ENCODE peak calls at places on chromosomes 3 and 15, in eight cellular contexts. Y is upper lobe of right lung; J is Panc1; S is CD8-positive, alpha-beta memory T cell; X is aorta; L is upper lobe of left lung; D is IMR-90; W is mesendoderm. N is an unnamed sample. For H3K27me3, the result is how much of the 10 kb centered on the place peaks cover.

GRCh38 chr3:9214185-9214584 is 35.3 kb downstream of the SRGAP3 start:
- DNase-seq in S (no peak), D (no peak), L (no peak), Y (no peak), X (no peak), J (no peak), W (no peak), N (peak)

GRCh38 chr15:101504866-101505609 is 15.5 kb upstream of the PCSK6 start:
- DNase-seq in W (no peak), L (no peak), J (no peak), S (no peak), D (no peak), X (no peak), Y (no peak), N (no peak)

GRCh38 chr3:128438488-128439072 is 28.1 kb downstream of the DNAJB8 start:
- DNase-seq in S (no peak), L (no peak), Y (no peak), W (no peak), J (no peak), D (no peak), X (no peak), N (no peak)

GRCh38 chr3:86563358-86563970 is 427.5 kb downstream of the VGLL3 start:
- DNase-seq in L (no peak), S (no peak), J (peak), W (peak), X (no peak), D (peak), Y (no peak), N (peak)

GRCh38 chr15:100115066-100115710 is 226.6 kb downstream of the ADAMTS17 start:
- DNase-seq in Y (peak), D (no peak), X (no peak), J (no peak), S (no peak), L (no peak), W (no peak), N (no peak)

GRCh38 chr15:99537344-99537743 is 28.4 kb upstream of the MEF2A start:
- DNase-seq in J (no peak), S (no peak), D (peak), Y (no peak), L (no peak), W (no peak), X (no peak), N (no peak)

GRCh38 chr3:122230174-122230573 is 46.7 kb downstream of the CASR start:
- DNase-seq in J (no peak), D (no peak), L (peak), X (no peak), Y (no peak), W (no peak), S (no peak), N (no peak)

GRCh38 chr15:77468896-77469295 is 48.2 kb downstream of the HMG20A start:
- DNase-seq in W (no peak), J (no peak), Y (no peak), S (no peak), X (no peak), D (no peak), L (no peak), N (no peak)

GRCh38 chr3:89617706-89618105 is 510.3 kb downstream of the EPHA3 start:
- DNase-seq in Y (no peak), L (no peak), S (no peak), J (no peak), X (no peak), W (no peak), D (peak), N (no peak)

DNA sequence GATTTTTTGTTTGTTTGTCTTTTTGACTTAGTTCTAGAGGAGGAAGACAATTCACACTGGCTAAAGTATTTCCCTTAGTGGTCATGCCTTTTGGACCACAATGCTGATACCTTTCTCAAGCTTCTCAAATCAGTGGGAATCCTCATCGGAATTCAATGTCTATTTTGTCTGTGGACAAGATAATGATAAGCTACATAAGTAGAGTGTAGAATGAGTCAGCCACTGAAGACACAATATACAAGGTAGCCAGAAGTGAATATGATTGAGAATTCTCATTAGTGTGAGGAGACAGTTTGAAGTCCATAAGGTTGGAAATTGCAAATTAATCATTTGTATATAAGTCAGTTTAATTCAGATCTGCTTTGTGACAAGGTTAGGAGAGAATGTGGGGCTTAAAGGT is 4.1 kb downstream of the ARPP21 start:
- DNase-seq in Y (no peak), X (no peak), W (peak), S (no peak), J (no peak), L (no peak), D (no peak), N (no peak)
- H3K27me3 ChIP-seq in Y (under half), X (under half), W (under half), S (under half), J (under half), L (under half), D (under half), N (under half)

GRCh38 chr15:93167291-93167690 is 78.3 kb upstream of the RGMA start:
- DNase-seq in D (no peak), S (no peak), W (no peak), Y (no peak), J (no peak), X (no peak), L (no peak), N (no peak)
- H3K27me3 ChIP-seq in D (under half), S (under half), W (under half), Y (under half), J (under half), X (under half), L (under half), N (under half)

DNA sequence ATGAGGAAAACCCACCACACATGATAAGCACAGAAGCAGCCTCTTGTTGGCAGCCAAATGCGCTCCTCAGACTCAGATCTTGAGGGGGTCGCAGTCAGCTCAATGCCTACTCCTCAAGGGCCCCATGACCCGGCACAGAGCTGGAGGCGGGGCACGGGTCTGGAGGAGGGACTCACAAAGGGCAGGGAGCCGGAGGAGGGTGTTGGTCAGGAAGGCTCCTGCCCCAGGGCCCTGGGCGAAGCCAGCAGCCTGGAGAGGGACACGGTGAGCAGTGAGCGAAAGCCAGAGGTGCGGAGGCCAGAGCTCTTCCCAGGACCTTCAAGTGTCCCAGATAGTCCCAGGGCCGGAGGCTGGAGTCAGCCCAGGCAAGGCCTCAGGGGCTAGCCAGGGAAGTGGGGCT is 9.8 kb downstream of the CACNA2D2 start:
- DNase-seq in S (no peak), W (no peak), D (no peak), Y (no peak), L (peak), X (no peak), J (no peak), N (no peak)
- H3K27me3 ChIP-seq in S (under half), W (under half), D (under half), Y (under half), L (under half), X (under half), J (under half), N (under half)

GRCh38 chr15:60324706-60325438 is 72.9 kb downstream of the ANXA2 start:
- DNase-seq in Y (no peak), D (no peak), L (no peak), S (no peak), J (no peak), X (no peak), W (no peak), N (no peak)
- H3K27me3 ChIP-seq in Y (under half), D (under half), L (under half), S (under half), J (under half), X (under half), W (under half), N (under half)

GRCh38 chr15:65964792-65965433 is 95.6 kb downstream of the RAB11A start:
- DNase-seq in S (no peak), Y (no peak), X (no peak), L (peak), D (no peak), W (no peak), J (no peak), N (no peak)
- H3K27me3 ChIP-seq in S (under half), Y (under half), X (under half), L (under half), D (half or more), W (under half), J (under half), N (under half)

DNA sequence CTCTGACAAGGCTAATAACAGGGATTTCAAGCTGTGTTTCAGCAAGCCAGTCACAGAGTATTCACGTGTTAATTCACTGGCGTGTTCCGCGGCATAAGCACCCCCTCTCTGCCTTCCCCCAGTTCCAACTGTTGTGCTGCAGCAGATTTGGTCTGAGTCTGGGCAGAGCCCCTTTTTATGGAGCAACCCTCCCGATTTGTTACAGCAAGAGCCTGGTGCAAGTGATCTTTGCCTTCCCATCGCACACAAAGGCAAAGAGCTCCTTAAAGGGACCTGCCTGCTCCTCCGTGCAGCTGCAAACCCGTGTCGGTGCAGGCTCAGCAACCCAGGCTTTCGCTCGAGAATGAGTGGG is 170.5 kb downstream of the KCNAB1 start:
- DNase-seq in X (no peak), L (no peak), W (no peak), D (no peak), S (no peak), J (no peak), Y (no peak), N (no peak)
- H3K27me3 ChIP-seq in X (under half), L (under half), W (under half), D (under half), S (under half), J (under half), Y (under half), N (under half)

N was measured in kidney epithelial cell.